ENCODE peak calls at places on chromosomes 4 and X, in seven cellular contexts. Z is foreskin melanocyte, R is AG08396, I is ACHN, D is memory B cell, U is uterus, A is MCF 10A. M is an unnamed sample.

GRCh38 chrX:130280901-130281300 is 12.2 kb upstream of the ZNF280C start:
- DNase-seq in Z (no peak), R (no peak), I (no peak), D (no peak), U (no peak), A (no peak), M (no peak)

GRCh38 chr4:127610488-127610887 is 22.3 kb upstream of the INTU start:
- DNase-seq in Z (no peak), R (no peak), I (no peak), D (no peak), U (no peak), A (no peak), M (no peak)

GRCh38 chr4:159298502-159298901 is 195.6 kb downstream of the RAPGEF2 start:
- DNase-seq in Z (no peak), R (peak; percentile 48), I (peak; percentile 46), D (no peak), U (no peak), A (peak; percentile 67), M (no peak)

GRCh38 chr4:140012688-140013087 is 141.3 kb downstream of the MAML3 start:
- DNase-seq in Z (peak; percentile 56), R (peak; percentile 68), I (no peak), D (peak; percentile 22), U (no peak), A (peak; percentile 86), M (peak; percentile 36)

GRCh38 chr4:138665851-138666250 is 349.7 kb upstream of the NOCT start:
- DNase-seq in Z (no peak), R (no peak), I (no peak), D (no peak), U (no peak), A (no peak), M (no peak)

GRCh38 chr4:74374561-74375327 is 9.8 kb downstream of the EREG start:
- DNase-seq in Z (no peak), R (peak; percentile 18), I (peak; percentile 50), D (no peak), U (no peak), A (peak; percentile 100), M (no peak)

GRCh38 chr4:128315756-128316520 is 28.3 kb upstream of the PGRMC2 start:
- DNase-seq in Z (peak; percentile 97), R (no peak), I (no peak), D (no peak), U (no peak), A (peak; percentile 32), M (no peak)

GRCh38 chr4:25030283-25031076 is at the start of gene LGI2:
- DNase-seq in Z (no peak), R (peak; percentile 65), I (peak; percentile 9), D (no peak), U (peak; percentile 72), A (no peak), M (peak; percentile 50)

GRCh38 chr4:108143515-108143914 is 25.2 kb downstream of the LEF1 start:
- DNase-seq in Z (no peak), R (no peak), I (no peak), D (no peak), U (no peak), A (no peak), M (no peak)

GRCh38 chr4:38663801-38664703 is at the start of gene KLF3:
- DNase-seq in Z (peak; percentile 68), R (peak; percentile 96), I (peak; percentile 85), D (no peak), U (peak; percentile 94), A (peak; percentile 83), M (peak; percentile 81)

GRCh38 chr4:63787326-63787725 is 621.9 kb downstream of the TECRL start:
- DNase-seq in Z (no peak), R (no peak), I (no peak), D (no peak), U (no peak), A (no peak), M (no peak)

GRCh38 chr4:5782829-5783476 is 72.0 kb downstream of the EVC start:
- DNase-seq in Z (no peak), R (no peak), I (no peak), D (no peak), U (no peak), A (no peak), M (no peak)

GRCh38 chrX:22577181-22577580 is 304.5 kb downstream of the CBLL2 start:
- DNase-seq in Z (no peak), R (peak; percentile 7), I (peak; percentile 7), D (no peak), U (no peak), A (peak; percentile 36), M (no peak)

GRCh38 chr4:172843273-172843672 is 325.3 kb upstream of the GALNT7 start:
- DNase-seq in Z (no peak), R (no peak), I (no peak), D (no peak), U (no peak), A (no peak), M (no peak)

GRCh38 chrX:129188223-129188622 is 335.1 kb downstream of the SMARCA1 start:
- DNase-seq in Z (no peak), R (no peak), I (no peak), D (no peak), U (no peak), A (no peak), M (no peak)

GRCh38 chrX:34437586-34437985 is 219.5 kb downstream of the TMEM47 start:
- DNase-seq in Z (no peak), R (no peak), I (no peak), D (no peak), U (peak; percentile 59), A (no peak), M (no peak)

GRCh38 chrX:6129195-6129594 is 99.5 kb downstream of the NLGN4X start:
- DNase-seq in Z (no peak), R (no peak), I (no peak), D (no peak), U (no peak), A (no peak), M (no peak)

GRCh38 chrX:115560978-115561604 is at the start of gene PLS3:
- DNase-seq in Z (peak; percentile 64), R (peak; percentile 87), I (peak; percentile 76), D (no peak), U (peak; percentile 84), A (peak; percentile 81), M (peak; percentile 88)